ENCODE peak calls at places on chromosomes 6 and 20, in five cellular contexts. E, V, Z, K and G are unnamed samples.

GRCh38 chr6:126188271-126188909 is 151.5 kb upstream of the CENPW start:
- DNase-seq in E (no peak), V (no peak), Z (no peak), K (no peak), G (no peak)

GRCh38 chr6:122494665-122495272 is 23.2 kb upstream of the SERINC1 start:
- DNase-seq in E (no peak), V (no peak), Z (no peak), K (no peak), G (no peak)

GRCh38 chr20:22719250-22719649 is 134.9 kb upstream of the FOXA2 start:
- DNase-seq in E (no peak), V (no peak), Z (no peak), K (no peak), G (peak; percentile 75)

GRCh38 chr6:24659547-24659946 is 7.2 kb downstream of the TDP2 start:
- DNase-seq in E (no peak), V (no peak), Z (no peak), K (no peak), G (no peak)

GRCh38 chr6:57173886-57174510 is 1.9 kb downstream of the BAG2 start:
- DNase-seq in E (peak; percentile 15), V (no peak), Z (no peak), K (no peak), G (no peak)

GRCh38 chr6:20870493-20870892 is 336.2 kb downstream of the CDKAL1 start:
- DNase-seq in E (no peak), V (no peak), Z (no peak), K (no peak), G (no peak)

GRCh38 chr6:102197211-102197610 is 803.7 kb downstream of the GRIK2 start:
- DNase-seq in E (no peak), V (no peak), Z (no peak), K (no peak), G (no peak)

GRCh38 chr6:52392944-52393343 is 27.2 kb upstream of the EFHC1 start:
- DNase-seq in E (no peak), V (no peak), Z (no peak), K (no peak), G (no peak)

GRCh38 chr6:106997392-106998257 is 23.1 kb upstream of the CD24 start:
- DNase-seq in E (no peak), V (peak; percentile 65), Z (no peak), K (no peak), G (no peak)

GRCh38 chr20:19737025-19737424 is 21.0 kb upstream of the RIN2 start:
- DNase-seq in E (peak; percentile 26), V (peak; percentile 34), Z (no peak), K (no peak), G (no peak)

GRCh38 chr6:109466212-109466923 is 10.8 kb upstream of the MICAL1 start:
- DNase-seq in E (no peak), V (no peak), Z (no peak), K (no peak), G (no peak)

GRCh38 chr6:71453307-71453706 is 164.7 kb downstream of the OGFRL1 start:
- DNase-seq in E (no peak), V (no peak), Z (no peak), K (no peak), G (no peak)

GRCh38 chr6:68975064-68975463 is 340.0 kb downstream of the ADGRB3 start:
- DNase-seq in E (no peak), V (peak; percentile 59), Z (no peak), K (no peak), G (peak; percentile 28)

GRCh38 chr20:2470432-2471193 is at the start of gene SNRPB:
- DNase-seq in E (peak; percentile 92), V (peak; percentile 98), Z (peak; percentile 99), K (peak; percentile 96), G (peak; percentile 96)
- TF ChIP-seq POLR2A in E (no peak), V (peak; percentile 75), Z (peak; percentile 83), K (peak; percentile 93), G (peak; percentile 81)

GRCh38 chr20:34941224-34941623 is 14.4 kb downstream of the GSS start:
- DNase-seq in E (no peak), V (no peak), Z (peak; percentile 6), K (no peak), G (no peak)

GRCh38 chr20:34943808-34944568 is 11.6 kb downstream of the GSS start:
- DNase-seq in E (no peak), V (no peak), Z (peak; percentile 2), K (no peak), G (no peak)

GRCh38 chr20:34940126-34940525 is 15.5 kb downstream of the GSS start:
- DNase-seq in E (no peak), V (no peak), Z (no peak), K (no peak), G (peak; percentile 60)

GRCh38 chr20:34942301-34942700 is 13.3 kb downstream of the GSS start:
- DNase-seq in E (no peak), V (no peak), Z (peak; percentile 52), K (no peak), G (no peak)

GRCh38 chr20:34938466-34939163 is 17.0 kb downstream of the GSS start:
- DNase-seq in E (peak; percentile 53), V (peak; percentile 45), Z (peak; percentile 73), K (no peak), G (peak; percentile 87)
- H3K27ac ChIP-seq in E (peak overlapping the region; percentile 67), V (no peak overlapping the region), Z (peak overlapping the region; percentile 7), K (no peak overlapping the region), G (peak overlapping the region; percentile 81)

DNA sequence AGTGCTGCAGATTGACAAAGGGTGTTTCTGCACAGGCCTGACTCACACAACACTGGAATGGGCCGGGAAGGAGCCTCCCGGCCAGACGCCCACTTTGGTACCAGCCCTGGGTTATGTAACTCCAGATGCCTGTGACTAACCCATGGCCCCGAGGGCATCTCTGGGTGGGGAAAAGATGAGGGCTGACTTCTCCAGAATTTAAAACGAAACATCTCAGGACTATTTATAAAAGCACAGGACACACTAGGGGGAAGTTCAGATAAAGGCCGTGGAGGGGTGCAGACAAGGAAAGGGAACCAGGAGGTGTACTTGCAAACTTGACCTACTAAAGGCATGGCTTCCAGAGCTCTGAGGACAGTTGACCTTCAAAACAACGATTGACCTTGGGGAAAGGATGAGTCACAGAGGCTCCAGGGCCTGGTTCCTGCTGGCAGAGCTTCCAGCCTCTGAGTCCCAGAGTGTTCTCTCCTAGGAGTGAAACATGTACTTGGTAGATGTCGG is 196.9 kb downstream of the NFATC2 start:
- DNase-seq in E (peak; percentile 27), V (peak; percentile 47), Z (peak; percentile 58), K (peak; percentile 37), G (no peak)
- TF ChIP-seq POLR2A in E (no peak), V (no peak), Z (no peak), K (no peak), G (no peak)

DNA sequence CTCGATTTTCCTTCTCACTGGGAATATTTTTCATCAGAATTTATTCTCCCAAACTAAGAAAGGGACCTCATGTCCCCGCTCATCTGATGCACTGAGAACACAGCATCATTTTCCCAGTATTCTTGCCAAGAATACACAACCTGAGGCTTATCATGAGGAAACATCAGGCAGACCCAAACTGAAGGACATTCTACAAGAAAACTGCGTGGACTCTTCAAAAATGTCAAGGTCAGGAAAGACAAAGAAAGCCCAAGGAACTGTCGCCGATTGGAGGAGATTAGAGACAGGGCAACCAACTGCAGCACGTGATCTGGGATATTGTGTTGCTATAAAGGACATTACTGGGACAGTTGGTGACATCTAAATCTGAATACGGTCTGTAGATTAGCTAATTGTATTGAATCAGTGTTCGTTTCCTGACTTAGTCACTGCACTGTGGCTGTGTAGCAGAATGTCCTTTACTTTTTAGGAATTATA is 72.3 kb downstream of the SNX5 start:
- DNase-seq in E (no peak), V (peak; percentile 71), Z (peak; percentile 47), K (no peak), G (no peak)
- H3K27ac ChIP-seq in E (peak overlapping the region; percentile 88), V (peak overlapping the region; percentile 86), Z (peak overlapping the region; percentile 78), K (peak overlapping the region; percentile 76), G (peak overlapping the region; percentile 78)

GRCh38 chr6:33213166-33213988 is 5.1 kb downstream of the RING1 start:
- DNase-seq in E (no peak), V (no peak), Z (no peak), K (peak; percentile 42), G (peak; percentile 49)
- TF ChIP-seq POLR2A in E (no peak), V (no peak), Z (no peak), K (no peak), G (no peak)

GRCh38 chr6:17907467-17908229 is 79.8 kb downstream of the KIF13A start:
- DNase-seq in E (peak; percentile 89), V (peak; percentile 95), Z (peak; percentile 90), K (peak; percentile 26), G (peak; percentile 59)

GRCh38 chr6:17902953-17903352 is 84.5 kb downstream of the KIF13A start:
- DNase-seq in E (no peak), V (no peak), Z (no peak), K (no peak), G (no peak)

GRCh38 chr6:17901493-17901892 is 85.9 kb downstream of the KIF13A start:
- DNase-seq in E (no peak), V (no peak), Z (no peak), K (no peak), G (no peak)

GRCh38 chr6:17905611-17906592 is 81.5 kb downstream of the KIF13A start:
- DNase-seq in E (no peak), V (no peak), Z (no peak), K (no peak), G (no peak)

DNA sequence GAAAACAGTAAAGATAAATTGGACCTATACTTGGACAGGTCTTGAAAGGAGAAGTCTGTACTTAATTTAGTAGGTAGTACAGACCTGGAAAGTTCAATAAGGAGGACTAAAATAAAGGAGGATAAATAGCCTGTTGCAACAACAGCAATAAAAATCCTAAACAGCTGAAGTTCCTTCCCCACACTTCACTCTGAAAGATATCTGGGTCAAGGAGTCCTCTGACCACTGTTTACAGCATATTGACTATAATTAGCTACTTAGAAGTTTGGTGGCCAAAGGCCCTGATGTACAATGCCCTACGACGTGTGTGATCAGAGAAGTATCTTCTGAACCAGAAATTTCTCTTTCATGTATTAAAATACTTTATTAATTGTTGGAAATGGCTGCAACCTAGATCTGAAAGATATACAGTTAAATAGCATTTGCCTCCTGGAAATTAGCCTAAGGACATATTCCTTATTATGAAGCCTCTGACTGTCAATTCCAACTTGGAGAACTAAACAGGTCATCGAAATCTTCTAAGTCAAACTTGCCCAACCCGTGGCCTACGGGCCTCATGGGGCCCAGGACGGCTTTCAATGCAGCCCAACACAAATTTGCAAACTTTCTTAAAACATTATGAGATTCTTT is 82.8 kb downstream of the KIF13A start:
- DNase-seq in E (no peak), V (peak; percentile 21), Z (no peak), K (no peak), G (no peak)
- H3K27ac ChIP-seq in E (no peak overlapping the region), V (peak overlapping the region; percentile 83), Z (no peak overlapping the region), K (no peak overlapping the region), G (no peak overlapping the region)

DNA sequence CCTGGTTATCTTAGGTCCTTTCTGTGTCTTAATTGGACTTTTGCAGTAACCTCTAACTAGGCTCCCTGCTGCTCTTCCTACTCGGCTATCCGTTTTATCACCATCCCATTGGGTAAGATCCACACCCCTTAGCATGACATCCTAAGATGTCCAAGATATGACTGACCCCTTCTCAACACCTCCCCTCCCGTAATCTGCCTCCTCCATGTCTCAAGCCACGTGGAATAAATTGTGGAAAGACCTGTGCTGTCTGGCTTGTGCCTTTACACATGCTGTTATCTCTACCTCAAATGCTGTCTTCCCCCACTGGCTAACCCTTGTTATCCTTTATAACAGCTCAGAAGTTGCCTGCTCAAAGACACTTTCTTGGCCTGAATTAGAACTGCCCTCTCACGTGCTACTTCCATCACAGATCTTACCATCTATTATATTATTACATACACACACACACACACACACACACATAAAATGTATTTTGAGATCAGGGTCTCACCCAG is 26.5 kb downstream of the EIF2S2 start:
- DNase-seq in E (no peak), V (no peak), Z (no peak), K (no peak), G (no peak)
- TF ChIP-seq POLR2A in E (no peak), V (no peak), Z (no peak), K (no peak), G (no peak)